ENCODE peak calls at places on chromosomes 7 and 10, in seven cellular contexts. One of them, this sample, is unnamed.

GRCh38 chr10:116787893-116788665 is 45.7 kb upstream of the HSPA12A start:
- DNase-seq in trophoblast cell: peak
- DNase-seq in IMR-90: peak
- DNase-seq in neuronal stem cell: peak
- DNase-seq in H1: peak
- DNase-seq in H9: peak
- DNase-seq in mesendoderm: peak
- DNase-seq in this sample: peak

GRCh38 chr10:123442901-123443300 is 223.3 kb upstream of the GPR26 start:
- DNase-seq in mesendoderm: no peak
- DNase-seq in H9: no peak
- DNase-seq in neuronal stem cell: no peak
- DNase-seq in IMR-90: no peak
- DNase-seq in trophoblast cell: no peak
- DNase-seq in H1: no peak
- DNase-seq in this sample: no peak

GRCh38 chr10:37856881-37857286 is 526 bp downstream of the ZNF248 start:
- DNase-seq in neuronal stem cell: no peak
- DNase-seq in mesendoderm: peak
- DNase-seq in H1: no peak
- DNase-seq in H9: no peak
- DNase-seq in IMR-90: no peak
- DNase-seq in trophoblast cell: peak
- DNase-seq in this sample: no peak

GRCh38 chr10:5975641-5976473 is 1.5 kb downstream of the IL15RA start:
- DNase-seq in H1: no peak
- DNase-seq in IMR-90: peak
- DNase-seq in mesendoderm: peak
- DNase-seq in H9: no peak
- DNase-seq in neuronal stem cell: no peak
- DNase-seq in trophoblast cell: peak
- DNase-seq in this sample: peak

GRCh38 chr10:132247943-132248342 is 59.8 kb downstream of the STK32C start:
- DNase-seq in neuronal stem cell: no peak
- DNase-seq in H1: no peak
- DNase-seq in trophoblast cell: no peak
- DNase-seq in H9: no peak
- DNase-seq in IMR-90: no peak
- DNase-seq in mesendoderm: no peak
- DNase-seq in this sample: no peak

GRCh38 chr7:138887085-138887705 is 89.2 kb upstream of the ATP6V0A4 start:
- DNase-seq in neuronal stem cell: no peak
- DNase-seq in H9: no peak
- DNase-seq in trophoblast cell: no peak
- DNase-seq in mesendoderm: no peak
- DNase-seq in IMR-90: no peak
- DNase-seq in H1: no peak
- DNase-seq in this sample: no peak

GRCh38 chr10:23417254-23417653 is 21.6 kb upstream of the OTUD1 start:
- DNase-seq in H1: no peak
- DNase-seq in IMR-90: no peak
- DNase-seq in neuronal stem cell: no peak
- DNase-seq in trophoblast cell: peak
- DNase-seq in H9: no peak
- DNase-seq in mesendoderm: peak
- DNase-seq in this sample: no peak

GRCh38 chr7:50560865-50561351 is 4.3 kb downstream of the DDC start:
- DNase-seq in neuronal stem cell: no peak
- DNase-seq in H9: no peak
- DNase-seq in mesendoderm: peak
- DNase-seq in trophoblast cell: no peak
- DNase-seq in IMR-90: no peak
- DNase-seq in H1: no peak
- DNase-seq in this sample: no peak

GRCh38 chr7:47478926-47479791 is 102.8 kb downstream of the TNS3 start:
- DNase-seq in IMR-90: no peak
- DNase-seq in mesendoderm: no peak
- DNase-seq in trophoblast cell: peak
- DNase-seq in H1: no peak
- DNase-seq in neuronal stem cell: no peak
- DNase-seq in H9: peak
- DNase-seq in this sample: no peak

GRCh38 chr7:131606346-131607290 is 50.2 kb upstream of the PODXL start:
- DNase-seq in mesendoderm: peak
- DNase-seq in trophoblast cell: peak
- DNase-seq in IMR-90: no peak
- DNase-seq in neuronal stem cell: no peak
- DNase-seq in H9: peak
- DNase-seq in H1: no peak
- DNase-seq in this sample: no peak

GRCh38 chr10:108112218-108112617 is 947.7 kb upstream of the SORCS1 start:
- DNase-seq in mesendoderm: peak
- DNase-seq in H1: peak
- DNase-seq in trophoblast cell: no peak
- DNase-seq in H9: no peak
- DNase-seq in neuronal stem cell: no peak
- DNase-seq in IMR-90: no peak
- DNase-seq in this sample: no peak

GRCh38 chr7:134891262-134892001 is 94.9 kb upstream of the AGBL3 start:
- DNase-seq in mesendoderm: peak
- DNase-seq in H1: peak
- DNase-seq in H9: peak
- DNase-seq in neuronal stem cell: peak
- DNase-seq in trophoblast cell: peak
- DNase-seq in IMR-90: peak
- DNase-seq in this sample: peak

GRCh38 chr7:24932815-24933214 is 47.2 kb downstream of the OSBPL3 start:
- DNase-seq in H9: no peak
- DNase-seq in H1: no peak
- DNase-seq in IMR-90: no peak
- DNase-seq in neuronal stem cell: no peak
- DNase-seq in mesendoderm: no peak
- DNase-seq in trophoblast cell: no peak
- DNase-seq in this sample: no peak

GRCh38 chr10:113592380-113592779 is 39.5 kb downstream of the HABP2 start:
- DNase-seq in H9: no peak
- DNase-seq in neuronal stem cell: no peak
- DNase-seq in trophoblast cell: no peak
- DNase-seq in IMR-90: no peak
- DNase-seq in H1: no peak
- DNase-seq in mesendoderm: no peak
- DNase-seq in this sample: no peak

GRCh38 chr10:113590581-113590980 is 37.7 kb downstream of the HABP2 start:
- DNase-seq in IMR-90: no peak
- DNase-seq in mesendoderm: no peak
- DNase-seq in trophoblast cell: no peak
- DNase-seq in H1: no peak
- DNase-seq in neuronal stem cell: no peak
- DNase-seq in H9: no peak
- DNase-seq in this sample: no peak

GRCh38 chr10:113585949-113586348 is 33.1 kb downstream of the HABP2 start:
- DNase-seq in H9: no peak
- DNase-seq in trophoblast cell: no peak
- DNase-seq in mesendoderm: peak
- DNase-seq in IMR-90: no peak
- DNase-seq in H1: no peak
- DNase-seq in neuronal stem cell: no peak
- DNase-seq in this sample: no peak

GRCh38 chr10:113594673-113595072 is 41.8 kb downstream of the HABP2 start:
- DNase-seq in H1: no peak
- DNase-seq in neuronal stem cell: no peak
- DNase-seq in trophoblast cell: no peak
- DNase-seq in mesendoderm: no peak
- DNase-seq in H9: no peak
- DNase-seq in IMR-90: no peak
- DNase-seq in this sample: no peak

DNA sequence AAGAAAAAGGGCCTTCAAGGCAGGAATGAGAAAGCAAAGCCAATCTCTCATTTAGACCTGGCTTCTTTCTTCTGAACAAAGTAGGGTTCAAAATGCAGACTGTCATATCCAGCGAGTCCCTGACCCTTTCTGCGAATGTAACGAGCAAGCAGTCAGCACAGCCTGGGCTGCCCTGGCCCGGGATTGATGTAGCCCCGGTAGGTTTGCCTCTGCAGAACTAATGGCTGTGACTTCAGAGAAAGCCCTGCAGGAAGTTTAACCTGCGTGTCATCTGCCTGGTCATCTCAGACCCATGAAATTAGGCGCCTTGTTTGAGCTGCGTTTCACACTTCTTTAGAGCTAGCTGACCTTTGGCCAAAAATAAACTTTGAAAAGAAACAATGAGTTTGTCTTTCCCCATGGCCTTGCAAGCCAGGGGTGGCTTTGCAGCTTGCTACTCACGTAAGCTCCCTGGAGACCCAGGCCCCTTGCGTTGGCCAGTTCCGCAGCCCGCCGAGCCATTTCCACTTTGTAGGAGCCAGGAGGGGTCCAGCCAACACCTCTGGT is 36.4 kb downstream of the HABP2 start:
- DNase-seq in H9: no peak
- DNase-seq in IMR-90: no peak
- DNase-seq in mesendoderm: no peak
- DNase-seq in trophoblast cell: no peak
- DNase-seq in H1: no peak
- DNase-seq in neuronal stem cell: no peak
- DNase-seq in this sample: no peak
- H2BK5ac ChIP-seq in H9: no peak
- H2BK5ac ChIP-seq in IMR-90: no peak
- H2BK5ac ChIP-seq in mesendoderm: no peak
- H2BK5ac ChIP-seq in trophoblast cell: no peak
- H2BK5ac ChIP-seq in H1: no peak
- H2BK5ac ChIP-seq in neuronal stem cell: no peak
- H2BK5ac ChIP-seq in this sample: no peak

DNA sequence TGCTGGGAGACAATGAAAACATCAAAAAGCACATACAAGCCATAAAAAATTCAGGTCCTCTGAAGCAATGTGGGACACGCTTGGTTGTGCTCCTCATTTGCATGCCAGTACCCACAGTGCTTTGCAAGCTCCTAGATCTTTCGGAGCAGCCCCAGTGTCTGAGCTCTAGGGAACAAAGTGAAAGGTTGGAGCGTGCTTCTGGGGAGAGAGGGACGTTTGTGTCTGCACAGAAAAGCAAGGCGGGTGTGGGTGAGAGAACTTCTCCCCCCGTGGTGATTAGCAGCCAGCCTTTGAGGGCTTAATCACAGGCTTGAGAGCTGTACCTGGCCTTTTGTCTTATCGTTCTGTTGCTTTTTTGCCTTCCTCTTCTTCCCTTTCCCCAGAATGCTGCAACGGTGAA is 76.7 kb upstream of the HABP2 start:
- DNase-seq in IMR-90: no peak
- DNase-seq in neuronal stem cell: no peak
- DNase-seq in H1: no peak
- DNase-seq in trophoblast cell: peak
- DNase-seq in H9: no peak
- DNase-seq in mesendoderm: no peak
- DNase-seq in this sample: no peak
- H3K18ac ChIP-seq in IMR-90: no peak
- H3K18ac ChIP-seq in neuronal stem cell: no peak
- H3K18ac ChIP-seq in H1: no peak
- H3K18ac ChIP-seq in trophoblast cell: no peak
- H3K18ac ChIP-seq in H9: no peak
- H3K18ac ChIP-seq in mesendoderm: no peak
- H3K18ac ChIP-seq in this sample: no peak

DNA sequence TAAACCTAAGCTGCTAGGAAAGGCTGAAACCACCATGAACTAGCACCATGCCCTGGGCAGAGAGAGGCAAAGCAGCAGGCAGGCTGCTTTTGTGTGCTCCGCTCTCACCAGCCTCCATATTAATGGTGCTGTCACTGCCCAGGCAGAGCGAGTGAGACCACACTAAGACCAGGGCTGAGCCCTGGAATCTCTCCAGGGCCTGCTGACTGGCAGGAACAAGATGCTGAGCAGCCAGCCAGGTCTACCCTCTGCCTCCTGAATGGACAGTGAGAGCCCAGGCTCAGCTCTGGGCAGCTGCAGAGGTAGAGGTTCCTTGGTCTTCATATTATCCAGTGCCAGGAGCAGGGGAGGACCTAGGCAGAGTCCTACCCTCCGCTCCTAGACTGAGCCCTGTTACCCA is 1.6 kb upstream of the CRHR2 start:
- DNase-seq in H1: no peak
- DNase-seq in H9: no peak
- DNase-seq in neuronal stem cell: no peak
- DNase-seq in trophoblast cell: no peak
- DNase-seq in IMR-90: no peak
- DNase-seq in mesendoderm: no peak
- DNase-seq in this sample: no peak
- H3K23ac ChIP-seq in H1: no peak
- H3K23ac ChIP-seq in H9: no peak
- H3K23ac ChIP-seq in neuronal stem cell: no peak
- H3K23ac ChIP-seq in trophoblast cell: no peak
- H3K23ac ChIP-seq in IMR-90: no peak
- H3K23ac ChIP-seq in mesendoderm: no peak
- H3K23ac ChIP-seq in this sample: peak

GRCh38 chr7:112419543-112420130 is 30.6 kb upstream of the IFRD1 start:
- DNase-seq in trophoblast cell: no peak
- DNase-seq in mesendoderm: no peak
- DNase-seq in IMR-90: no peak
- DNase-seq in H9: no peak
- DNase-seq in H1: no peak
- DNase-seq in neuronal stem cell: no peak
- DNase-seq in this sample: no peak

GRCh38 chr7:112422842-112423496 is 27.3 kb upstream of the IFRD1 start:
- DNase-seq in neuronal stem cell: peak
- DNase-seq in H1: peak
- DNase-seq in mesendoderm: peak
- DNase-seq in IMR-90: peak
- DNase-seq in H9: peak
- DNase-seq in trophoblast cell: peak
- DNase-seq in this sample: peak

GRCh38 chr7:112423987-112424386 is 26.3 kb upstream of the IFRD1 start:
- DNase-seq in H1: no peak
- DNase-seq in H9: no peak
- DNase-seq in mesendoderm: no peak
- DNase-seq in neuronal stem cell: no peak
- DNase-seq in IMR-90: no peak
- DNase-seq in trophoblast cell: no peak
- DNase-seq in this sample: no peak

GRCh38 chr7:112421666-112422486 is 28.4 kb upstream of the IFRD1 start:
- DNase-seq in H9: peak
- DNase-seq in mesendoderm: peak
- DNase-seq in trophoblast cell: no peak
- DNase-seq in H1: no peak
- DNase-seq in neuronal stem cell: no peak
- DNase-seq in IMR-90: no peak
- DNase-seq in this sample: no peak

DNA sequence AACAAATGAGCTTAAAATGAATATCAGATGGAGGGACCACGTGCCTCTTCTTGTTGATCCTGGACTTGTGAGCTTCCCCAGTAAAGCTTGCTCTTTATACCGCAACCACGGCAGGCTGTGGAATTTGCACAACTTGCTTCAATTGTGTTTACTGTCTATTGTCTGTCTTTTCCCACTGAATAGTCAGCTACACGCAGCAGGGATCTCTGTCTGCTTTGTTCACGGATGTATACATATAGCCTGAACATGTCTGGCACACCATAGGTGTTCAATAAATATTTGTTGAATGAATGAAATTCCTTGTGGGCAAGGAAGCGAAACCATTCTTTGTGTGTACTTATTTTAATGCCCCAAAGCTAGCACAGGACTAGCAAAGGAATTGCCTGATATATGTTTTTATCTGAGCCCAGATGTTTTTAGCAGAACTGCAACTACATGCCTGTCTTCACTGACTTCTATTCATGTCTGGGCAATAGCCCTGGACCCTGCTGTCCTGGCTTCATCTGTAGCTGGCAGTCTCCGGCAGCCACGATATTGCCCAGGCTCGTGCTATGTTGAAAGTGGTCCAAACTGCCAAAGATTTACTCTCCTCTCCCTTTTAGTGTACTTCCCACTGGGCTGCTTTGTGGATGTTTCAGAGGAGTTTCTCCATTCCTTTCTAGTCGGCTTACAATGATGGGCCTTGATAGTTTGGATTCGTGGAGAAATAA is 29.9 kb upstream of the IFRD1 start:
- DNase-seq in H9: no peak
- DNase-seq in mesendoderm: no peak
- DNase-seq in neuronal stem cell: peak
- DNase-seq in trophoblast cell: no peak
- DNase-seq in H1: no peak
- DNase-seq in IMR-90: peak
- DNase-seq in this sample: no peak
- H2BK5ac ChIP-seq in H9: no peak
- H2BK5ac ChIP-seq in mesendoderm: no peak
- H2BK5ac ChIP-seq in neuronal stem cell: no peak
- H2BK5ac ChIP-seq in trophoblast cell: no peak
- H2BK5ac ChIP-seq in H1: peak
- H2BK5ac ChIP-seq in IMR-90: no peak
- H2BK5ac ChIP-seq in this sample: peak

This sample was measured in mesenchymal stem cell.